ENCODE peak calls at places on chromosome 13, in nine cellular contexts. E is RKO, T is NCI-H1105 treated with DMSO at 0.1 percent for 48 hours, O is pancreas, H is A673, K is upper lobe of right lung, R is cardiac fibroblast, Q is NCI-H146, I is amniotic stem cell. J is an unnamed sample.

GRCh38 chr13:112670118-112670517 is 19.7 kb upstream of the ATP11A start:
- DNase-seq in R (no peak), T (no peak), O (no peak), I (no peak), Q (no peak), K (peak; percentile 43), H (no peak), E (no peak), J (peak; percentile 33)

GRCh38 chr13:26186995-26187394 is 35.1 kb downstream of the RNF6 start:
- DNase-seq in R (no peak), O (peak; percentile 20), H (no peak), I (no peak), Q (peak; percentile 28), K (no peak), T (no peak), E (peak; percentile 36), J (peak; percentile 31)

GRCh38 chr13:76754414-76754813 is 131.8 kb downstream of the KCTD12 start:
- DNase-seq in T (no peak), E (no peak), I (no peak), H (peak; percentile 29), O (no peak), Q (no peak), R (peak; percentile 93), K (no peak), J (no peak)

GRCh38 chr13:73984949-73985691 is 149.1 kb downstream of the KLF12 start:
- DNase-seq in E (no peak), H (no peak), K (peak; percentile 68), O (no peak), R (peak; percentile 54), Q (no peak), I (no peak), T (no peak), J (peak; percentile 37)

GRCh38 chr13:77429320-77430142 is 102.6 kb upstream of the MYCBP2 start:
- DNase-seq in E (no peak), K (no peak), H (no peak), I (no peak), R (no peak), O (no peak), Q (no peak), T (no peak), J (no peak)

GRCh38 chr13:98937911-98938381 is 39.9 kb downstream of the DOCK9 start:
- DNase-seq in I (no peak), K (no peak), T (no peak), Q (no peak), O (no peak), H (no peak), R (no peak), E (no peak), J (peak; percentile 95)

GRCh38 chr13:74907788-74908187 is 574.2 kb downstream of the TBC1D4 start:
- DNase-seq in R (peak; percentile 19), Q (no peak), E (no peak), T (no peak), I (no peak), H (no peak), K (no peak), O (no peak), J (no peak)

GRCh38 chr13:100040196-100040595 is 48.7 kb upstream of the PCCA start:
- DNase-seq in O (no peak), R (no peak), T (peak; percentile 1), H (peak; percentile 28), Q (peak; percentile 78), E (no peak), I (no peak), K (no peak), J (no peak)

GRCh38 chr13:98984118-98984517 is 6.3 kb upstream of the DOCK9 start:
- DNase-seq in K (no peak), E (no peak), Q (no peak), I (no peak), H (no peak), R (no peak), T (no peak), O (no peak), J (no peak)

GRCh38 chr13:108408670-108409069 is 139.2 kb downstream of the TNFSF13B start:
- DNase-seq in Q (no peak), K (no peak), E (no peak), R (no peak), H (no peak), O (no peak), T (no peak), I (no peak), J (no peak)

GRCh38 chr13:40269086-40269485 is 397.4 kb downstream of the FOXO1 start:
- DNase-seq in O (no peak), I (no peak), K (no peak), Q (no peak), E (no peak), R (peak; percentile 46), H (no peak), T (no peak), J (no peak)

GRCh38 chr13:92265408-92265807 is 867.0 kb downstream of the GPC5 start:
- DNase-seq in R (peak; percentile 73), O (no peak), I (no peak), Q (peak; percentile 4), E (no peak), T (no peak), H (no peak), K (no peak), J (no peak)

GRCh38 chr13:20175907-20176652 is 15.2 kb upstream of the GJA3 start:
- DNase-seq in Q (no peak), K (no peak), I (no peak), R (no peak), T (no peak), E (no peak), O (no peak), H (no peak), J (no peak)

GRCh38 chr13:112474869-112475268 is 98.7 kb downstream of the SPACA7 start:
- DNase-seq in Q (no peak), T (no peak), R (no peak), E (no peak), K (no peak), O (no peak), I (no peak), H (no peak), J (no peak)

GRCh38 chr13:86020350-86021002 is 221.3 kb upstream of the SLITRK6 start:
- DNase-seq in K (no peak), T (peak; percentile 57), R (peak; percentile 79), H (peak; percentile 34), Q (peak; percentile 44), E (no peak), I (no peak), O (no peak), J (no peak)